ENCODE peak calls at places on chromosomes 3 and 15, in six cellular contexts. H, J, N, Q, S and Y are unnamed samples.

GRCh38 chr15:58632789-58633188 is 116.7 kb downstream of the ADAM10 start:
- DNase-seq in S (no peak), H (no peak), J (no peak), N (no peak), Q (no peak), Y (no peak)

GRCh38 chr15:75327005-75327404 is 8.9 kb upstream of the COMMD4 start:
- DNase-seq in S (no peak), N (no peak), H (no peak), J (no peak), Q (no peak), Y (no peak)

GRCh38 chr3:172905480-172905850 is 154.9 kb downstream of the ECT2 start:
- DNase-seq in N (no peak), J (no peak), S (no peak), H (no peak), Q (no peak), Y (no peak)

GRCh38 chr15:62287066-62287857 is 122.2 kb upstream of the C2CD4B start:
- DNase-seq in J (no peak), S (no peak), H (peak; percentile 69), N (no peak), Q (no peak), Y (no peak)

GRCh38 chr3:49131576-49131975 is 1.3 kb downstream of the LAMB2 start:
- DNase-seq in J (no peak), H (no peak), N (no peak), S (no peak), Q (no peak), Y (no peak)

GRCh38 chr3:62100233-62100989 is 272.9 kb downstream of the FEZF2 start:
- DNase-seq in J (no peak), S (no peak), Q (no peak), H (no peak), N (no peak), Y (no peak)

GRCh38 chr15:74783072-74783807 is 1.4 kb downstream of the CSK start:
- DNase-seq in Q (peak; percentile 55), N (no peak), J (no peak), H (no peak), S (no peak), Y (no peak)

GRCh38 chr3:78905700-78906099 is 862.1 kb downstream of the ROBO1 start:
- DNase-seq in H (no peak), S (no peak), N (no peak), J (no peak), Q (no peak), Y (no peak)

GRCh38 chr3:112327371-112327951 is 5.5 kb upstream of the CD200 start:
- DNase-seq in S (no peak), N (no peak), J (peak; percentile 21), H (peak; percentile 68), Q (peak; percentile 42), Y (no peak)

GRCh38 chr3:125087768-125088391 is 32.1 kb upstream of the HEG1 start:
- DNase-seq in J (no peak), S (no peak), Q (no peak), H (no peak), N (no peak), Y (no peak)

GRCh38 chr15:99135194-99135593 is 30.3 kb downstream of the SYNM start:
- DNase-seq in H (peak; percentile 29), S (no peak), J (no peak), N (no peak), Q (no peak), Y (no peak)

GRCh38 chr3:168341965-168342719 is 246.4 kb upstream of the GOLIM4 start:
- DNase-seq in H (no peak), S (no peak), N (no peak), Q (no peak), J (no peak), Y (no peak)

GRCh38 chr3:77513541-77513940 is 473.6 kb downstream of the ROBO2 start:
- DNase-seq in S (no peak), Q (no peak), H (no peak), J (no peak), N (no peak), Y (no peak)

GRCh38 chr3:142636664-142637063 is 40.5 kb downstream of the PLS1 start:
- DNase-seq in J (no peak), H (no peak), S (no peak), Q (no peak), N (no peak), Y (no peak)

GRCh38 chr3:180802837-180803236 is 109.6 kb upstream of the FXR1 start:
- DNase-seq in J (no peak), H (peak; percentile 39), S (no peak), N (no peak), Q (no peak), Y (no peak)

GRCh38 chr3:182212479-182213076 is 500.9 kb downstream of the SOX2 start:
- DNase-seq in J (no peak), N (no peak), Q (no peak), H (peak; percentile 96), S (no peak), Y (peak; percentile 99)

GRCh38 chr15:70608156-70608555 is 155.2 kb downstream of the UACA start:
- DNase-seq in H (no peak), S (no peak), Q (no peak), J (no peak), N (no peak), Y (no peak)

GRCh38 chr3:52880474-52880873 is 16.9 kb downstream of the STIMATE start:
- DNase-seq in J (no peak), Q (no peak), H (no peak), S (no peak), N (no peak), Y (no peak)

GRCh38 chr15:52493968-52494367 is 34.7 kb downstream of the MYO5A start:
- DNase-seq in S (no peak), J (no peak), N (no peak), H (no peak), Q (peak; percentile 14), Y (no peak)

GRCh38 chr3:172347895-172348680 is 100.2 kb downstream of the GHSR start:
- DNase-seq in H (no peak), Q (no peak), S (no peak), J (no peak), N (no peak), Y (no peak)

GRCh38 chr3:148158210-148158609 is 539.5 kb upstream of the AGTR1 start:
- DNase-seq in J (peak; percentile 7), H (peak; percentile 81), N (no peak), Q (peak; percentile 63), S (no peak), Y (peak; percentile 4)

GRCh38 chr3:82163907-82164520 is 402.6 kb upstream of the GBE1 start:
- DNase-seq in H (no peak), N (no peak), S (no peak), Q (no peak), J (no peak), Y (no peak)

GRCh38 chr3:127781411-127782001 is 40.8 kb downstream of the MGLL start:
- DNase-seq in N (peak; percentile 77), H (peak; percentile 70), Q (no peak), J (peak; percentile 47), S (no peak), Y (no peak)

GRCh38 chr3:12288466-12289129 is at the start of gene PPARG:
- DNase-seq in S (no peak), Q (no peak), N (no peak), J (no peak), H (peak; percentile 59), Y (no peak)

GRCh38 chr3:72270072-72270611 is 485.2 kb upstream of the PROK2 start:
- DNase-seq in Q (peak; percentile 83), H (peak; percentile 87), J (peak; percentile 77), N (peak; percentile 97), S (no peak), Y (peak; percentile 75)

GRCh38 chr3:38634133-38634532 is 15.4 kb downstream of the SCN5A start:
- DNase-seq in H (peak; percentile 73), Q (peak; percentile 66), S (no peak), N (peak; percentile 71), J (no peak), Y (peak; percentile 41)

GRCh38 chr3:23203651-23204111 is 554 bp downstream of the UBE2E2 start:
- DNase-seq in S (no peak), N (peak; percentile 60), H (no peak), Q (no peak), J (no peak), Y (no peak)

GRCh38 chr15:31974154-31974794 is 56.0 kb upstream of the CHRNA7 start:
- DNase-seq in S (no peak), J (no peak), N (no peak), Q (no peak), H (no peak), Y (no peak)

GRCh38 chr3:24470277-24470676 is 24.4 kb downstream of the THRB start:
- DNase-seq in Q (no peak), N (no peak), S (no peak), H (no peak), J (no peak), Y (no peak)